ENCODE peak calls at places on chromosomes 1 and 21, in ten cellular contexts. P, V, E, D, I, U, O, A, N and F are unnamed samples.

GRCh38 chr1:36095760-36096405 is 7.2 kb downstream of the ADPRS start:
- DNase-seq in P (peak), V (no peak), E (no peak), D (no peak), I (no peak), U (no peak), O (no peak), A (no peak), N (no peak), F (no peak)

GRCh38 chr1:9874959-9875635 is 35.0 kb downstream of the CTNNBIP1 start:
- DNase-seq in P (peak), V (peak), E (peak), D (peak), I (peak), U (peak), O (no peak), A (peak), N (peak), F (peak)

GRCh38 chr1:3453891-3454810 is at the start of gene ARHGEF16:
- DNase-seq in P (peak), V (peak), E (peak), D (no peak), I (peak), U (peak), O (no peak), A (no peak), N (peak), F (peak)

GRCh38 chr1:219990782-219991510 is 55.4 kb downstream of the EPRS1 start:
- DNase-seq in P (peak), V (no peak), E (peak), D (no peak), I (no peak), U (peak), O (peak), A (peak), N (peak), F (no peak)

GRCh38 chr1:220528049-220528678 is at the start of gene MARK1:
- DNase-seq in P (peak), V (peak), E (no peak), D (peak), I (peak), U (peak), O (no peak), A (peak), N (peak), F (no peak)

GRCh38 chr1:158425020-158425419 is 1.0 kb downstream of the OR10K2 start:
- DNase-seq in P (no peak), V (no peak), E (no peak), D (no peak), I (no peak), U (no peak), O (no peak), A (no peak), N (no peak), F (no peak)

GRCh38 chr1:109191377-109191776 is 22.3 kb upstream of the SARS1 start:
- DNase-seq in P (peak), V (no peak), E (no peak), D (no peak), I (no peak), U (no peak), O (no peak), A (no peak), N (no peak), F (no peak)

GRCh38 chr1:38064232-38064903 is 17.8 kb upstream of the POU3F1 start:
- DNase-seq in P (peak), V (peak), E (peak), D (no peak), I (no peak), U (peak), O (no peak), A (no peak), N (no peak), F (no peak)

GRCh38 chr1:55474168-55474786 is 259.1 kb upstream of the USP24 start:
- DNase-seq in P (no peak), V (no peak), E (no peak), D (no peak), I (no peak), U (no peak), O (no peak), A (no peak), N (no peak), F (no peak)

GRCh38 chr1:99672500-99673213 is 26.7 kb downstream of the PALMD start:
- DNase-seq in P (no peak), V (no peak), E (no peak), D (no peak), I (no peak), U (no peak), O (no peak), A (no peak), N (no peak), F (no peak)

GRCh38 chr1:35925741-35926140 is 5.2 kb upstream of the AGO3 start:
- DNase-seq in P (no peak), V (no peak), E (no peak), D (no peak), I (no peak), U (no peak), O (no peak), A (no peak), N (no peak), F (no peak)

GRCh38 chr21:25936776-25937175 is 202.0 kb downstream of the GABPA start:
- DNase-seq in P (no peak), V (no peak), E (no peak), D (no peak), I (no peak), U (no peak), O (no peak), A (no peak), N (no peak), F (no peak)